ENCODE peak calls at places on chromosomes 6 and 20, in five cellular contexts. O, B, V, K and M are unnamed samples.

GRCh38 chr20:24970743-24971142 is 21.7 kb downstream of the CST7 start:
- DNase-seq in O (no peak), B (no peak), V (no peak), K (no peak), M (no peak)

GRCh38 chr20:24208652-24209051 is 220.1 kb upstream of the GGTLC1 start:
- DNase-seq in O (no peak), B (no peak), V (no peak), K (no peak), M (no peak)

GRCh38 chr6:84417261-84417660 is 189.8 kb upstream of the CEP162 start:
- DNase-seq in O (no peak), B (no peak), V (peak), K (no peak), M (no peak)

GRCh38 chr20:47304287-47304686 is 52.2 kb downstream of the ZMYND8 start:
- DNase-seq in O (no peak), B (no peak), V (peak), K (no peak), M (no peak)

GRCh38 chr6:158808918-158809678 is 10.1 kb downstream of the EZR start:
- DNase-seq in O (no peak), B (peak), V (no peak), K (peak), M (no peak)

GRCh38 chr6:69090132-69090531 is 455.1 kb downstream of the ADGRB3 start:
- DNase-seq in O (no peak), B (no peak), V (peak), K (no peak), M (no peak)

GRCh38 chr6:57085441-57085840 is 4.5 kb upstream of the ZNF451 start:
- DNase-seq in O (no peak), B (no peak), V (peak), K (no peak), M (no peak)

GRCh38 chr6:3876131-3876530 is 27.0 kb downstream of the FAM50B start:
- DNase-seq in O (no peak), B (no peak), V (peak), K (no peak), M (no peak)

GRCh38 chr20:18428490-18429173 is 38.2 kb downstream of the DZANK1 start:
- DNase-seq in O (no peak), B (no peak), V (peak), K (no peak), M (no peak)

GRCh38 chr6:53546256-53546655 is 1.4 kb upstream of the GCLC start:
- DNase-seq in O (no peak), B (no peak), V (peak), K (no peak), M (no peak)

GRCh38 chr6:26217714-26218075 is 130.5 kb downstream of the HFE start:
- DNase-seq in O (no peak), B (peak), V (peak), K (no peak), M (no peak)

GRCh38 chr6:95847061-95847460 is 168.7 kb upstream of the FUT9 start:
- DNase-seq in O (no peak), B (no peak), V (no peak), K (no peak), M (peak)

GRCh38 chr6:30683137-30683979 is 3.1 kb downstream of the PPP1R18 start:
- DNase-seq in O (no peak), B (no peak), V (no peak), K (no peak), M (no peak)

GRCh38 chr20:40767530-40767924 is 78.5 kb upstream of the MAFB start:
- DNase-seq in O (no peak), B (no peak), V (no peak), K (no peak), M (no peak)

GRCh38 chr6:20608371-20608770 is 74.1 kb downstream of the CDKAL1 start:
- DNase-seq in O (no peak), B (no peak), V (no peak), K (no peak), M (no peak)

GRCh38 chr6:25366785-25367657 is 87.8 kb downstream of the CARMIL1 start:
- DNase-seq in O (peak), B (peak), V (peak), K (peak), M (no peak)

GRCh38 chr20:49775229-49775693 is 37.4 kb upstream of the SLC9A8 start:
- DNase-seq in O (no peak), B (no peak), V (peak), K (no peak), M (no peak)

GRCh38 chr20:40230486-40230885 is 458.6 kb downstream of the MAFB start:
- DNase-seq in O (no peak), B (no peak), V (no peak), K (no peak), M (no peak)

GRCh38 chr6:161418458-161418945 is 144.6 kb upstream of the AGPAT4 start:
- DNase-seq in O (peak), B (peak), V (peak), K (no peak), M (peak)

GRCh38 chr20:34281177-34281576 is 22.0 kb downstream of the AHCY start:
- DNase-seq in O (no peak), B (no peak), V (no peak), K (no peak), M (no peak)

GRCh38 chr6:28258877-28259777 is at the start of gene NKAPL:
- DNase-seq in O (peak), B (peak), V (peak), K (no peak), M (no peak)

GRCh38 chr20:58717278-58718091 is 24.9 kb downstream of the NPEPL1 start:
- DNase-seq in O (peak), B (no peak), V (no peak), K (no peak), M (no peak)

GRCh38 chr6:169828176-169828575 is 76.8 kb downstream of the ERMARD start:
- DNase-seq in O (no peak), B (no peak), V (no peak), K (no peak), M (no peak)

GRCh38 chr6:38640216-38640909 is 634 bp upstream of the BTBD9 start:
- DNase-seq in O (no peak), B (no peak), V (peak), K (no peak), M (peak)